ENCODE peak calls at places on chromosomes 2 and 18, in five cellular contexts. One of them, this sample, is unnamed.

GRCh38 chr2:112636605-112637288 is 9.0 kb upstream of the SLC20A1 start:
- DNase-seq in HT-29: no peak
- DNase-seq in anterior cingulate cortex: no peak
- DNase-seq in HFFc6: no peak
- DNase-seq in T-helper 17 cell: no peak
- DNase-seq in this sample: no peak

GRCh38 chr18:24459772-24460171 is 665 bp upstream of the HRH4 start:
- DNase-seq in anterior cingulate cortex: no peak
- DNase-seq in HFFc6: no peak
- DNase-seq in HT-29: no peak
- DNase-seq in T-helper 17 cell: no peak
- DNase-seq in this sample: no peak

GRCh38 chr2:56357655-56358295 is 174.0 kb downstream of the CCDC85A start:
- DNase-seq in HT-29: no peak
- DNase-seq in HFFc6: peak; percentile 13
- DNase-seq in T-helper 17 cell: no peak
- DNase-seq in anterior cingulate cortex: no peak
- DNase-seq in this sample: no peak

GRCh38 chr2:238113611-238114010 is 13.5 kb downstream of the ESPNL start:
- DNase-seq in HT-29: no peak
- DNase-seq in T-helper 17 cell: peak; percentile 0
- DNase-seq in anterior cingulate cortex: no peak
- DNase-seq in HFFc6: no peak
- DNase-seq in this sample: no peak

GRCh38 chr18:22709288-22710060 is 223.7 kb upstream of the RBBP8 start:
- DNase-seq in HT-29: no peak
- DNase-seq in HFFc6: no peak
- DNase-seq in T-helper 17 cell: no peak
- DNase-seq in anterior cingulate cortex: no peak
- DNase-seq in this sample: no peak

GRCh38 chr2:239883326-239884050 is 141.7 kb downstream of the NDUFA10 start:
- DNase-seq in HFFc6: no peak
- DNase-seq in anterior cingulate cortex: no peak
- DNase-seq in T-helper 17 cell: no peak
- DNase-seq in HT-29: no peak
- DNase-seq in this sample: no peak

GRCh38 chr2:75729861-75730260 is 19.1 kb upstream of the GCFC2 start:
- DNase-seq in HT-29: peak; percentile 31
- DNase-seq in HFFc6: peak; percentile 9
- DNase-seq in anterior cingulate cortex: no peak
- DNase-seq in T-helper 17 cell: no peak
- DNase-seq in this sample: no peak

GRCh38 chr18:59659486-59660187 is 37.6 kb downstream of the CCBE1 start:
- DNase-seq in HFFc6: peak; percentile 32
- DNase-seq in T-helper 17 cell: no peak
- DNase-seq in anterior cingulate cortex: no peak
- DNase-seq in HT-29: no peak
- DNase-seq in this sample: no peak

GRCh38 chr2:51673628-51674027 is 641.7 kb upstream of the NRXN1 start:
- DNase-seq in anterior cingulate cortex: no peak
- DNase-seq in HT-29: no peak
- DNase-seq in HFFc6: no peak
- DNase-seq in T-helper 17 cell: no peak
- DNase-seq in this sample: no peak

GRCh38 chr2:23533014-23533730 is 148.2 kb downstream of the KLHL29 start:
- DNase-seq in HFFc6: no peak
- DNase-seq in T-helper 17 cell: no peak
- DNase-seq in HT-29: no peak
- DNase-seq in anterior cingulate cortex: no peak
- DNase-seq in this sample: no peak

GRCh38 chr2:239834143-239834542 is 191.0 kb downstream of the NDUFA10 start:
- DNase-seq in T-helper 17 cell: no peak
- DNase-seq in HT-29: no peak
- DNase-seq in HFFc6: no peak
- DNase-seq in anterior cingulate cortex: no peak
- DNase-seq in this sample: no peak

GRCh38 chr2:120312861-120313694 is 32.9 kb upstream of the INHBB start:
- DNase-seq in anterior cingulate cortex: peak; percentile 43
- DNase-seq in T-helper 17 cell: peak; percentile 64
- DNase-seq in HFFc6: peak; percentile 81
- DNase-seq in HT-29: peak; percentile 92
- DNase-seq in this sample: peak; percentile 77

GRCh38 chr2:44075536-44075935 is 79.7 kb upstream of the LRPPRC start:
- DNase-seq in T-helper 17 cell: no peak
- DNase-seq in HT-29: no peak
- DNase-seq in anterior cingulate cortex: peak; percentile 17
- DNase-seq in HFFc6: peak; percentile 30
- DNase-seq in this sample: peak; percentile 94

GRCh38 chr2:237278593-237278992 is 135.4 kb downstream of the COL6A3 start:
- DNase-seq in anterior cingulate cortex: no peak
- DNase-seq in HFFc6: peak; percentile 83
- DNase-seq in T-helper 17 cell: no peak
- DNase-seq in HT-29: no peak
- DNase-seq in this sample: no peak

GRCh38 chr2:171205551-171205950 is 44.9 kb upstream of the TLK1 start:
- DNase-seq in anterior cingulate cortex: no peak
- DNase-seq in HT-29: no peak
- DNase-seq in HFFc6: no peak
- DNase-seq in T-helper 17 cell: no peak
- DNase-seq in this sample: no peak

GRCh38 chr18:54192900-54193299 is 31.6 kb downstream of the MBD2 start:
- DNase-seq in T-helper 17 cell: no peak
- DNase-seq in HFFc6: no peak
- DNase-seq in anterior cingulate cortex: no peak
- DNase-seq in HT-29: no peak
- DNase-seq in this sample: no peak

GRCh38 chr2:160293401-160293911 is 93.4 kb upstream of the ITGB6 start:
- DNase-seq in HT-29: no peak
- DNase-seq in HFFc6: peak; percentile 96
- DNase-seq in T-helper 17 cell: no peak
- DNase-seq in anterior cingulate cortex: no peak
- DNase-seq in this sample: no peak

GRCh38 chr18:23619388-23619873 is 33.1 kb upstream of the NPC1 start:
- DNase-seq in T-helper 17 cell: no peak
- DNase-seq in anterior cingulate cortex: no peak
- DNase-seq in HFFc6: no peak
- DNase-seq in HT-29: no peak
- DNase-seq in this sample: no peak

GRCh38 chr2:232833830-232834229 is 36.2 kb upstream of the SNORC start:
- DNase-seq in HT-29: no peak
- DNase-seq in HFFc6: no peak
- DNase-seq in T-helper 17 cell: no peak
- DNase-seq in anterior cingulate cortex: no peak
- DNase-seq in this sample: no peak

This sample was measured in putamen.